ENCODE peak calls at places on chromosome X, in nine cellular contexts. A is testis; P is lower lobe of right lung; S is pancreas; E is CD4-positive, alpha-beta memory T cell; N is tibial artery; T is vagina; L is left ventricle myocardium inferior; V is right cardiac atrium. Q is an unnamed sample. For H3K4me1, the result is how much of the 10 kb centered on the place peaks cover.

GRCh38 chrX:31057291-31057690 is 14.6 kb downstream of the FTHL17 start:
- DNase-seq in A (no peak), T (no peak), V (no peak), P (no peak), S (no peak), L (no peak), E (no peak), N (no peak), Q (no peak)

GRCh38 chrX:130715299-130715698 is 187.7 kb downstream of the ENOX2 start:
- DNase-seq in V (no peak), S (no peak), L (no peak), E (no peak), N (no peak), T (no peak), A (no peak), P (no peak), Q (no peak)

GRCh38 chrX:115058276-115058675 is 40.9 kb upstream of the IL13RA2 start:
- DNase-seq in P (no peak), L (no peak), E (no peak), V (no peak), S (no peak), T (no peak), A (no peak), N (no peak), Q (no peak)

GRCh38 chrX:97524340-97524739 is 640.6 kb downstream of the RPA4 start:
- DNase-seq in A (no peak), T (no peak), N (no peak), E (no peak), S (no peak), V (no peak), L (no peak), P (no peak), Q (no peak)

GRCh38 chrX:36908801-36909403 is 99.3 kb upstream of the FAM47C start:
- DNase-seq in N (no peak), E (no peak), L (no peak), T (no peak), V (no peak), S (no peak), A (no peak), P (no peak), Q (no peak)

GRCh38 chrX:68650491-68650890 is 3.0 kb downstream of the STARD8 start:
- DNase-seq in L (no peak), V (no peak), N (no peak), E (no peak), A (no peak), P (no peak), T (no peak), S (no peak), Q (no peak)

GRCh38 chrX:118508690-118509089 is 13.1 kb downstream of the DOCK11 start:
- DNase-seq in N (peak), A (no peak), S (no peak), T (no peak), E (no peak), L (no peak), P (no peak), V (no peak), Q (no peak)

GRCh38 chrX:149512225-149512885 is 7.2 kb upstream of the IDS start:
- DNase-seq in V (peak), N (no peak), A (peak), E (peak), L (peak), T (no peak), S (peak), P (peak), Q (peak)

GRCh38 chrX:9789555-9789954 is 3.3 kb downstream of the SHROOM2 start:
- DNase-seq in N (no peak), E (no peak), P (no peak), T (no peak), V (no peak), A (no peak), L (no peak), S (no peak), Q (no peak)

GRCh38 chrX:11648705-11649519 is 16.8 kb downstream of the ARHGAP6 start:
- DNase-seq in P (no peak), N (no peak), A (no peak), T (no peak), V (no peak), S (no peak), E (no peak), L (no peak), Q (no peak)

GRCh38 chrX:114583646-114584433 is at the start of gene HTR2C:
- DNase-seq in N (no peak), E (no peak), P (no peak), V (no peak), T (no peak), L (no peak), S (no peak), A (no peak), Q (no peak)

GRCh38 chrX:38985375-38985774 is 184.1 kb downstream of the MID1IP1 start:
- DNase-seq in L (no peak), E (peak), T (no peak), S (no peak), A (no peak), V (no peak), N (no peak), P (no peak), Q (peak)

GRCh38 chrX:10628906-10629305 is 8.5 kb upstream of the MID1 start:
- DNase-seq in V (no peak), L (no peak), A (no peak), P (no peak), N (no peak), S (no peak), T (no peak), E (no peak), Q (no peak)

GRCh38 chrX:68999931-69000330 is 165.3 kb downstream of the PJA1 start:
- DNase-seq in A (no peak), V (no peak), T (no peak), N (no peak), L (no peak), P (no peak), E (no peak), S (no peak), Q (no peak)

GRCh38 chrX:101686574-101686973 is 26.9 kb upstream of the ARMCX2 start:
- DNase-seq in N (no peak), L (no peak), A (no peak), E (no peak), S (no peak), V (no peak), T (no peak), P (no peak), Q (no peak)

GRCh38 chrX:104351173-104351769 is 96.5 kb upstream of the ESX1 start:
- DNase-seq in L (no peak), P (no peak), S (no peak), A (no peak), E (no peak), T (no peak), V (no peak), N (no peak), Q (no peak)

GRCh38 chrX:4710618-4711433 is 997.4 kb upstream of the PRKX start:
- DNase-seq in S (peak), V (no peak), L (no peak), T (no peak), N (no peak), E (no peak), P (no peak), A (peak), Q (no peak)

DNA sequence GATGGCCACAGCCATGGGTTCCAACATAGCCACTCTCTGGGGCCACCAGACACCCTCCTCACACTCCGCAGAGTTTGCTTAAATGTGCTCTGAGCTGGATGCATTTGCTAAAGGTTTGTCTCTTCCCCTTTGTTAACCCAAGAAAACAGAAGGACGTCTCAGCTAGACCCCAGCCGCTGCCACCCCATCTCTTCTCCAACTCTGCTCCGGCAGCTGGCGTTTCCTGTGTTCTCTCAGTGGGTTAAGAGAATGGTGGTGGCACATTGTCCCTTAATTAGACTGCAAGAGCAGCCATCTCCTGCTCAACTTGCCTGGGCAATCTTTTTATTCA is 43.7 kb upstream of the FAM9C start:
- DNase-seq in A (no peak), T (no peak), L (no peak), S (no peak), E (no peak), P (no peak), N (no peak), V (no peak), Q (peak)
- H3K4me1 ChIP-seq in A (under half), T (under half), L (under half), S (under half), E (half or more), P (under half), N (under half), V (under half), Q (half or more)

GRCh38 chrX:45803383-45803921 is 602.8 kb upstream of the DIPK2B start:
- DNase-seq in E (no peak), S (no peak), A (no peak), L (no peak), T (no peak), P (no peak), N (no peak), V (no peak), Q (no peak)
- H3K4me1 ChIP-seq in E (half or more), S (under half), A (under half), L (under half), T (under half), P (under half), N (under half), V (under half), Q (under half)

GRCh38 chrX:40103565-40104323 is 6.0 kb upstream of the BCOR start:
- DNase-seq in V (no peak), L (no peak), S (no peak), P (no peak), T (no peak), E (no peak), N (no peak), A (no peak), Q (no peak)

GRCh38 chrX:40105016-40105790 is 7.4 kb upstream of the BCOR start:
- DNase-seq in P (peak), E (no peak), A (peak), V (peak), N (peak), T (no peak), S (peak), L (peak), Q (no peak)

GRCh38 chrX:40105791-40106676 is 8.3 kb upstream of the BCOR start:
- DNase-seq in T (no peak), E (peak), N (peak), S (peak), A (peak), V (peak), P (peak), L (peak), Q (peak)

GRCh38 chrX:40102393-40103381 is 4.9 kb upstream of the BCOR start:
- DNase-seq in N (no peak), V (no peak), A (no peak), S (peak), T (no peak), P (no peak), E (no peak), L (no peak), Q (no peak)

GRCh38 chrX:40104649-40105015 is 6.9 kb upstream of the BCOR start:
- DNase-seq in E (no peak), L (peak), V (peak), P (peak), T (no peak), S (peak), N (peak), A (no peak), Q (no peak)
- H3K4me1 ChIP-seq in E (under half), L (under half), V (under half), P (under half), T (under half), S (under half), N (half or more), A (under half), Q (under half)

DNA sequence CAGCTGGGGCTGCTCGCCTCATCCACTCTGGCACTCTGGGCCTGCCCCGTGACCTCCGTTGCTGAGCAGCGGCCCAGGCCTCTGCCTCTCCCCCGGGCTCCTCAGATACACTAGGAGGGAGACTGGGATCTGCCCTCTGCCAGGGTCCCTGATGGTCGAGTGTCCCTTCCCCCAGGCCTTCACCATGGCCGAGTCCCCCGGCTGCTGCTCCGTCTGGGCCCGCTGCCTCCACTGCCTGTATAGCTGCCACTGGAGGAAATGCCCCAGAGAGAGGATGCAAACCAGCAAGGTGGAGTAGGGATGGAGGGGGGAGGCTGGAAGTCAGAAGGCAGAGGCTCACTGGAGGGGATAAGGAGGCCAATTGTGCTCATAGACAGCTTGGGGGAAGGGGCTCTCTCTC is 1.7 kb downstream of the GDPD2 start:
- DNase-seq in L (no peak), T (no peak), E (no peak), V (no peak), A (no peak), N (no peak), P (no peak), S (no peak), Q (no peak)
- H3K4me1 ChIP-seq in L (under half), T (under half), E (under half), V (under half), A (under half), N (under half), P (under half), S (under half), Q (under half)

GRCh38 chrX:132612990-132613564 is 124.2 kb upstream of the MBNL3 start:
- DNase-seq in S (peak), T (no peak), A (peak), P (peak), V (peak), L (peak), N (no peak), E (peak), Q (no peak)
- H3K4me1 ChIP-seq in S (under half), T (under half), A (under half), P (under half), V (under half), L (under half), N (under half), E (under half), Q (under half)

GRCh38 chrX:45748443-45748842 is 547.8 kb upstream of the DIPK2B start:
- DNase-seq in T (no peak), P (no peak), N (no peak), V (no peak), E (no peak), A (no peak), L (no peak), S (no peak), Q (no peak)

GRCh38 chrX:45751156-45751555 is 550.5 kb upstream of the DIPK2B start:
- DNase-seq in S (no peak), A (no peak), P (no peak), E (no peak), N (no peak), L (no peak), V (no peak), T (no peak), Q (no peak)

GRCh38 chrX:45749375-45749774 is 548.7 kb upstream of the DIPK2B start:
- DNase-seq in S (no peak), N (no peak), T (no peak), L (no peak), A (peak), P (no peak), E (no peak), V (no peak), Q (no peak)

GRCh38 chrX:45747905-45748304 is 547.2 kb upstream of the DIPK2B start:
- DNase-seq in N (no peak), T (no peak), A (no peak), V (no peak), P (no peak), S (no peak), E (no peak), L (no peak), Q (no peak)

GRCh38 chrX:45750639-45751038 is 550.0 kb upstream of the DIPK2B start:
- DNase-seq in A (no peak), T (no peak), E (no peak), L (peak), N (no peak), P (no peak), S (no peak), V (no peak), Q (no peak)
- H3K4me1 ChIP-seq in A (under half), T (under half), E (half or more), L (under half), N (under half), P (under half), S (under half), V (under half), Q (under half)

DNA sequence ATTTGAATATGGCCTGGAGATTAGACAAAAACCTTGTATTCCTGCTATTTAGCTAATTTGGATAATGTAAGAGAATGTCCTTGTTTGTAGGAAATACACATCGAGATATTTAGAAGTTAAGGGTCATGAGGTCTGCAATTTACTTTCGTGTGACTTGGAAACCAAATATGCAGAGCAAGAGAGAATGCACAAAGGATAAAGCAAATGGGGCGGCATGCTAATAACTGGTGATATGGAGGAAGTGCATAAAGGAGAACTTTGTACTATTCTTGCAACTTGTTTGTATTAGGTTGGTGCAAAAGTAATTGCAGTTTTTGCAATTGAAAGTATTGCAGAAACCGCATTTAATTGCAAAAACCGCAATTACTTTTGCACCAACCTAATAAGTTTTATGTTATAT is 7.2 kb upstream of the CXCR3 start:
- DNase-seq in T (no peak), S (no peak), L (no peak), P (no peak), E (no peak), N (no peak), A (no peak), V (no peak), Q (no peak)
- H3K4me1 ChIP-seq in T (under half), S (under half), L (under half), P (under half), E (half or more), N (under half), A (under half), V (under half), Q (under half)

DNA sequence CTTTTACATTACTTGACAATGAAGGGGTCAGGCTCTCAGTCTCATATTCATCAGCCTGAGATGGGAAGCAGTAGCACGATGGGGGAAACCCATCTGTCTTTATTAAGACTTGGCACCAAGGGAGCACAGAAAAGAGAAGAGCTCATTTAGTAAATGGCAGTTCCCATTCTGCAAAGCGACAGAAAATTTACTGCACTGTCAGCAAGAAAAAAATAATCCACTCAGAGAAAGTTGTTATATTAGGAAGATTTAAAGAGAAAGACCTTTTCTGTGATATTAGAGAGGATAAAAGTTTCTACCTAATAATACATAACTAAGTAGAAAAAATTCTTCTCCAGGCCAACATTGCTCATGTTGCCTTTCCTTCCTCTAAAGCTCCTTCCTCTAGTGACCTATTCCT is 7.9 kb upstream of the SERTM2 start:
- DNase-seq in A (no peak), V (no peak), P (no peak), L (no peak), E (no peak), N (no peak), S (no peak), T (no peak), Q (no peak)
- H3K4me1 ChIP-seq in A (under half), V (under half), P (under half), L (under half), E (under half), N (under half), S (under half), T (under half), Q (under half)